ENCODE peak calls at places on chromosome 11, in seven cellular contexts. O, Z, L, N, T, W and F are unnamed samples.

GRCh38 chr11:57638811-57639320 is 10.8 kb downstream of the YPEL4 start:
- DNase-seq in O (no peak), Z (no peak), L (peak; percentile 24), N (peak; percentile 49), T (no peak), W (no peak), F (no peak)

GRCh38 chr11:115201121-115201792 is 303.0 kb downstream of the CADM1 start:
- DNase-seq in O (peak; percentile 99), Z (no peak), L (peak; percentile 87), N (no peak), T (no peak), W (no peak), F (peak; percentile 44)

GRCh38 chr11:1867381-1867780 is 14.5 kb downstream of the LSP1 start:
- DNase-seq in O (no peak), Z (no peak), L (no peak), N (no peak), T (no peak), W (no peak), F (no peak)

GRCh38 chr11:35651263-35651662 is 11.3 kb upstream of the TRIM44 start:
- DNase-seq in O (no peak), Z (no peak), L (no peak), N (no peak), T (no peak), W (no peak), F (no peak)

GRCh38 chr11:2166091-2166851 is 5.3 kb upstream of the INS start:
- DNase-seq in O (peak; percentile 9), Z (no peak), L (peak; percentile 39), N (no peak), T (no peak), W (no peak), F (peak; percentile 23)

GRCh38 chr11:113161671-113162589 is 152.5 kb upstream of the TTC12 start:
- DNase-seq in O (no peak), Z (no peak), L (no peak), N (no peak), T (no peak), W (no peak), F (no peak)

GRCh38 chr11:128653828-128654231 is 40.0 kb upstream of the FLI1 start:
- DNase-seq in O (peak; percentile 67), Z (peak; percentile 16), L (peak; percentile 63), N (no peak), T (no peak), W (no peak), F (peak; percentile 80)

GRCh38 chr11:76888989-76889388 is 28.3 kb downstream of the ACER3 start:
- DNase-seq in O (peak; percentile 71), Z (no peak), L (no peak), N (no peak), T (no peak), W (no peak), F (no peak)

GRCh38 chr11:55707029-55707428 is 45.0 kb downstream of the OR4C6 start:
- DNase-seq in O (peak; percentile 9), Z (no peak), L (peak; percentile 51), N (no peak), T (peak; percentile 53), W (no peak), F (peak; percentile 15)

GRCh38 chr11:19820100-19820499 is 107.5 kb downstream of the NAV2 start:
- DNase-seq in O (peak; percentile 83), Z (no peak), L (peak; percentile 62), N (no peak), T (no peak), W (no peak), F (no peak)

GRCh38 chr11:61035086-61035835 is 63.8 kb downstream of the CD6 start:
- DNase-seq in O (no peak), Z (no peak), L (no peak), N (no peak), T (no peak), W (no peak), F (no peak)

GRCh38 chr11:36564376-36565032 is 3.3 kb upstream of the RAG1 start:
- DNase-seq in O (peak; percentile 46), Z (peak; percentile 31), L (peak; percentile 81), N (peak; percentile 83), T (peak; percentile 64), W (no peak), F (peak; percentile 38)

GRCh38 chr11:79953629-79954028 is 512.8 kb upstream of the TENM4 start:
- DNase-seq in O (no peak), Z (no peak), L (no peak), N (no peak), T (no peak), W (no peak), F (no peak)

GRCh38 chr11:132898021-132898420 is 634.3 kb downstream of the OPCML start:
- DNase-seq in O (peak; percentile 69), Z (no peak), L (no peak), N (no peak), T (no peak), W (no peak), F (peak; percentile 35)

GRCh38 chr11:126669416-126669815 is 313.9 kb downstream of the ST3GAL4 start:
- DNase-seq in O (peak; percentile 70), Z (no peak), L (peak; percentile 83), N (no peak), T (no peak), W (no peak), F (no peak)

GRCh38 chr11:120883404-120884135 is 140.3 kb upstream of the TBCEL start:
- DNase-seq in O (peak; percentile 79), Z (no peak), L (peak; percentile 94), N (no peak), T (no peak), W (no peak), F (peak; percentile 5)

GRCh38 chr11:123458501-123458900 is 28.4 kb downstream of the GRAMD1B start:
- DNase-seq in O (no peak), Z (no peak), L (no peak), N (no peak), T (no peak), W (no peak), F (no peak)

GRCh38 chr11:123454060-123454651 is 24.1 kb downstream of the GRAMD1B start:
- DNase-seq in O (peak; percentile 68), Z (peak; percentile 89), L (peak; percentile 76), N (peak; percentile 24), T (no peak), W (peak; percentile 94), F (peak; percentile 79)

GRCh38 chr11:123454796-123455195 is 24.7 kb downstream of the GRAMD1B start:
- DNase-seq in O (no peak), Z (no peak), L (no peak), N (no peak), T (no peak), W (no peak), F (no peak)

GRCh38 chr11:123460006-123460700 is 30.1 kb downstream of the GRAMD1B start:
- DNase-seq in O (no peak), Z (no peak), L (no peak), N (no peak), T (no peak), W (no peak), F (no peak)

GRCh38 chr11:123457187-123457770 is 27.2 kb downstream of the GRAMD1B start:
- DNase-seq in O (peak; percentile 10), Z (peak; percentile 66), L (no peak), N (peak; percentile 34), T (no peak), W (no peak), F (no peak)
- H3K4me2 ChIP-seq in O (no peak overlapping the region), Z (no peak overlapping the region), L (no peak overlapping the region), N (no peak overlapping the region), T (no peak overlapping the region), W (peak overlapping the region; percentile 70), F (no peak overlapping the region)

DNA sequence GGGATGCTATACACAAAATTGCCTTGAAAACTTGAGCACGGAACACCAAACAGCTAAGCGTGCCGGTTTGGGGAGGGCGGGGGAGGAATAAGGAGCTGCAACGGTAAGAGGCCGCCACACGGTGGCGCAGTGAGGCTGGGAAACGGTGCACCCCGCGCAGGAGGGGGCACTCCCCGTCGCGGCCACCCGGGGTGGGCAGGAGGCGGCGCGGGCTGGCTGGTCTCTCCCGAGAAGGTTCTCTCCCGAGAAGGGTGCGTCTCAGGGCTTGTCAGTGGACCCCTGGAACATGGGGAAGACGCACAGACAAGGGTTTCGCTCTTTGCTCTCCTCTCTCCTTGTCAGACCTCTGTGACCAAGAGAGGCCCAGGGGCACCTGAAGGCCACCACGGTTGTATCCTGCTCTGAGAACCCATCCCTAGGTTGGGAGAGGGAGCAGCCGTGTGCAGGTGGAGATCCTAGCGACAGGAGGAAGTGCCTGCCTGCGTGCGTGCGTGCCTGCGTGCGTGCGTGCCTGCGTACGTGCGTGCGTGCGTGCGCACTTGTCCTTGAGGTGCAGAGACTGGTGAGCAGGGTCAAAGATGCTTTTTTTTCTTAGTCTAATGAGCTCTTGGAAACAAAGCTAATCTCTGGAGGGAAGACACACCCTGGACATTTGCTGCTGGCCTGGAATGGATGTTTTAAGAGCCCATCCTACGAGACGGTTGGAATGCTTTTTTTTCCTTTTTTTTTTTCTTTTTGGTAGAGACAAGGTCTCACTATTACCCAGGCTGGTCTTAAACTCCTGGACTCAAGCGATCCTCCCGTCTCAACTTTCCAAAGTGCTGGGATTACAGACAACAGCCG is 18.1 kb upstream of the JAM3 start:
- DNase-seq in O (no peak), Z (peak; percentile 70), L (peak; percentile 80), N (peak; percentile 78), T (peak; percentile 9), W (no peak), F (peak; percentile 34)
- H3K4me2 ChIP-seq in O (peak overlapping the region; percentile 72), Z (peak overlapping the region; percentile 50), L (peak overlapping the region; percentile 50), N (peak overlapping the region; percentile 66), T (peak overlapping the region; percentile 24), W (no peak overlapping the region), F (peak overlapping the region; percentile 64)

DNA sequence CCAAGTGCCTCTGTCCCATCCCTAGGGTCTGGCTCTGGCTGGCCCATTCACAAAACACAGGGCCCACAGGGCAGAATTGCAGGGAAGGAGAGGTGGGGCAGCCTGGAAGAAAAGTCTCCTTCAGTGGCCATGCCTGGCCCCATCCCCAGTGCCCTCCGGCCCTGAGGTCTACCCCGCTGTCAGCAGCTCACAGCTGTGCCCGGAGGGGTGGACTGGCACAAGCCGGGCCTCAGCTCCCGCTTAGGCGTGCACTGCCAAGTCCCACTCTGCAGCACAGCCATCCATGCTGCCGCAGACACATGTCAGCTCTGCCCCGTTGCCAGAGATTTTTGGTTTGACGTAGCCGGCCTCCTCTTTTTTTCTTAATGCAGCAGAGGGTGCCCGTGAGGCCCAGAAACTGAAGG is 3.9 kb upstream of the SCN2B start:
- DNase-seq in O (peak; percentile 23), Z (no peak), L (peak; percentile 33), N (peak; percentile 72), T (no peak), W (peak; percentile 9), F (peak; percentile 64)
- H3K4me2 ChIP-seq in O (no peak overlapping the region), Z (no peak overlapping the region), L (no peak overlapping the region), N (no peak overlapping the region), T (no peak overlapping the region), W (no peak overlapping the region), F (peak overlapping the region; percentile 66)

DNA sequence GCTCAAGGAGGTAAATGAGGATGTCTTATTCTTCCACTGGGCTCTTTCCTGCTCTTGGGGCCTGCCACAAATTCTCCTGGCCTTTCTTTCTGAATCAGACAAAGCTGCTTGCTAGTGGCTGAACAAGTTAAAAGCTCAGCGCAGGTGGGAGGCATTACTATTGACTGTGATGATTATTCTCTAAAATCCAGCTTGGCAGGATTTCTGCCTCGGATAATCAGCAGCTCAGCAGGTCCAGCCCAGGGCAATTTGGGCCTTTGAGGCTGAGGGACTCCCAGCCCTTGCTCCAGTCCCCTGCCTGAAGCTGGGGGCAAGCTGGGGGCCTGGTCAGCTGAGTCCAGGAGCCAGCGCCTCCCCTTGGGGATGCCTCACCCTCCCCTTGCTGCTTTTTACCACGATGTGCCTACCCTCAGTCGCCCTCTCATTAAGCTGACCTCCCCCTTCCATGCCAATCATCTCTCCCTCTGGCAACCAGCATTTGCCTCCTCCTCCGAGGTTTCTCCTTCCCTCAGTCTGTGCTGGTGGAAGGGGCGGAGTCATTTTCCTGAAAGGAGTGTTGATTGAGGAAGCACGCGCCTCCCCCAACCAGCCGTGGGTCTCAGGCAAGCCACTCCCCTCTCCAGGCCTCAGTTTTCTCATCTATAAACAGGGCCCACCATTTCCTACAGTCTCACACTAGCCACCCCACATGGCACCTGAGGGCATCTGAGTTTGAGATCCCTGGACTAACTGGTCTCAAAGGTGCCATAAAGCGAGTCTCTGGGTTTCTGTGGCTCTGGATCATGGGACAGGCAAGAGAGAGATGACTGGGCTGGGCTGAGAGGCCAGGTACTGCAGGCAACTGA is 60.6 kb upstream of the PRDM11 start:
- DNase-seq in O (no peak), Z (peak; percentile 83), L (no peak), N (no peak), T (no peak), W (no peak), F (no peak)
- H3K4me2 ChIP-seq in O (no peak overlapping the region), Z (no peak overlapping the region), L (no peak overlapping the region), N (no peak overlapping the region), T (no peak overlapping the region), W (no peak overlapping the region), F (no peak overlapping the region)